ENCODE peak calls at places on chromosome 17, in seven cellular contexts. L is transverse colon; Q is CD4-positive, CD25-positive, alpha-beta regulatory T cell; M is CD8-positive, alpha-beta memory T cell; O is IMR-90; H is H1; A is fibroblast of lung. T is an unnamed sample. For H3K27me3, the result is how much of the 10 kb centered on the place peaks cover.

GRCh38 chr17:39757931-39758873 is 20.5 kb downstream of the GRB7 start:
- DNase-seq in L (peak), Q (no peak), M (no peak), O (no peak), H (no peak), A (peak), T (no peak)

GRCh38 chr17:48486557-48486956 is 44.3 kb downstream of the HOXB1 start:
- DNase-seq in L (no peak), Q (no peak), M (no peak), O (peak), H (no peak), A (peak), T (no peak)

GRCh38 chr17:12568358-12569251 is 97.1 kb upstream of the MYOCD start:
- DNase-seq in L (no peak), Q (no peak), M (no peak), O (no peak), H (no peak), A (no peak), T (no peak)

GRCh38 chr17:38703742-38704644 is 1.1 kb upstream of the MLLT6 start:
- DNase-seq in L (peak), Q (peak), M (peak), O (no peak), H (peak), A (no peak), T (peak)

GRCh38 chr17:37301288-37301687 is 74.5 kb upstream of the C17orf78 start:
- DNase-seq in L (no peak), Q (no peak), M (no peak), O (peak), H (peak), A (peak), T (no peak)

GRCh38 chr17:37062036-37062435 is 113.3 kb downstream of the AATF start:
- DNase-seq in L (no peak), Q (no peak), M (no peak), O (no peak), H (no peak), A (no peak), T (no peak)

GRCh38 chr17:5592382-5592781 is 8.1 kb upstream of the NLRP1 start:
- DNase-seq in L (no peak), Q (no peak), M (peak), O (peak), H (no peak), A (peak), T (no peak)

GRCh38 chr17:29138184-29138955 is 41.8 kb downstream of the MYO18A start:
- DNase-seq in L (no peak), Q (no peak), M (no peak), O (peak), H (no peak), A (peak), T (no peak)

GRCh38 chr17:5446786-5447185 is 7.8 kb upstream of the C1QBP start:
- DNase-seq in L (no peak), Q (no peak), M (no peak), O (no peak), H (no peak), A (no peak), T (no peak)

GRCh38 chr17:10857976-10858375 is 20.1 kb upstream of the PIRT start:
- DNase-seq in L (no peak), Q (no peak), M (no peak), O (no peak), H (no peak), A (no peak), T (no peak)

GRCh38 chr17:62657664-62658063 is 30.2 kb downstream of the MRC2 start:
- DNase-seq in L (no peak), Q (no peak), M (no peak), O (no peak), H (no peak), A (no peak), T (no peak)

GRCh38 chr17:5237541-5238016 is 2.9 kb upstream of the SCIMP start:
- DNase-seq in L (peak), Q (no peak), M (no peak), O (peak), H (peak), A (peak), T (peak)

GRCh38 chr17:33527290-33527689 is 234.2 kb upstream of the ASIC2 start:
- DNase-seq in L (no peak), Q (no peak), M (no peak), O (no peak), H (no peak), A (no peak), T (no peak)

GRCh38 chr17:21376835-21377690 is 906 bp downstream of the KCNJ12 start:
- DNase-seq in L (no peak), Q (no peak), M (no peak), O (peak), H (peak), A (peak), T (no peak)

GRCh38 chr17:2335726-2336214 is 487 bp downstream of the TSR1 start:
- DNase-seq in L (peak), Q (no peak), M (no peak), O (no peak), H (no peak), A (peak), T (no peak)

GRCh38 chr17:64777413-64778101 is 115.5 kb upstream of the SMURF2 start:
- DNase-seq in L (peak), Q (no peak), M (no peak), O (no peak), H (no peak), A (no peak), T (no peak)

GRCh38 chr17:56034120-56034757 is 119.0 kb upstream of the ANKFN1 start:
- DNase-seq in L (no peak), Q (no peak), M (no peak), O (no peak), H (no peak), A (no peak), T (no peak)

GRCh38 chr17:61255609-61256008 is 144.0 kb upstream of the TBX2 start:
- DNase-seq in L (no peak), Q (no peak), M (no peak), O (no peak), H (no peak), A (no peak), T (no peak)

GRCh38 chr17:8995711-8996110 is 25.6 kb upstream of the NTN1 start:
- DNase-seq in L (no peak), Q (no peak), M (no peak), O (no peak), H (no peak), A (no peak), T (no peak)

GRCh38 chr17:45364531-45365390 is 47.9 kb upstream of the MAP3K14 start:
- DNase-seq in L (no peak), Q (no peak), M (no peak), O (peak), H (peak), A (no peak), T (peak)

GRCh38 chr17:16052486-16052885 is 52.9 kb downstream of the TTC19 start:
- DNase-seq in L (no peak), Q (no peak), M (no peak), O (peak), H (no peak), A (peak), T (no peak)

DNA sequence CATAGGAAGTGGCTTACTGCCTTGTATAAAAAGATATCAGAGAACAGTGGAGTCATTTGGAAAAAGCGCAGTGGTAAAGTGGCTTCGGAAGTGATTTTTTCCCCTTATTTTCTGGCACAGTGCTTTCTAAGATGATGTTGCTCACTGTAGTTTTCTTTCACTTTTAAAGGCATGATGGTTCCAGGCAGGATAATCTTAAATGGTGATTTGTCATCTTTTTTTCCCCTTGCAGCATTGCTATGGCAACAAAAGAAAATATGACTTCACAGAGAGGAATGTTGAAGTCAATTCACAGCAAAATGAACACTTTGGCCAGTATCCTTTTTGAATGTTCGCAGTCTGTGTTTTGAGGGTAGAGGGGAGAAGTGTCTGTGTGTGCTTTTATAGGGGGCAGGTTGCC is 42.5 kb downstream of the GOSR1 start:
- DNase-seq in L (no peak), Q (no peak), M (no peak), O (peak), H (no peak), A (peak), T (no peak)
- H3K4me3 ChIP-seq in L (no peak), Q (no peak), M (no peak), O (no peak), H (no peak), A (peak), T (no peak)

GRCh38 chr17:72598705-72599104 is 477.9 kb downstream of the SOX9 start:
- DNase-seq in L (no peak), Q (no peak), M (no peak), O (no peak), H (no peak), A (no peak), T (no peak)
- H3K27ac ChIP-seq in L (no peak), Q (no peak), M (no peak), O (no peak), H (no peak), A (no peak), T (no peak)

GRCh38 chr17:18138065-18138749 is 29.7 kb downstream of the MYO15A start:
- DNase-seq in L (no peak), Q (no peak), M (no peak), O (no peak), H (no peak), A (no peak), T (no peak)
- H3K27me3 ChIP-seq in L (under half), Q (under half), M (under half), O (under half), H (under half), A (under half), T (under half)

DNA sequence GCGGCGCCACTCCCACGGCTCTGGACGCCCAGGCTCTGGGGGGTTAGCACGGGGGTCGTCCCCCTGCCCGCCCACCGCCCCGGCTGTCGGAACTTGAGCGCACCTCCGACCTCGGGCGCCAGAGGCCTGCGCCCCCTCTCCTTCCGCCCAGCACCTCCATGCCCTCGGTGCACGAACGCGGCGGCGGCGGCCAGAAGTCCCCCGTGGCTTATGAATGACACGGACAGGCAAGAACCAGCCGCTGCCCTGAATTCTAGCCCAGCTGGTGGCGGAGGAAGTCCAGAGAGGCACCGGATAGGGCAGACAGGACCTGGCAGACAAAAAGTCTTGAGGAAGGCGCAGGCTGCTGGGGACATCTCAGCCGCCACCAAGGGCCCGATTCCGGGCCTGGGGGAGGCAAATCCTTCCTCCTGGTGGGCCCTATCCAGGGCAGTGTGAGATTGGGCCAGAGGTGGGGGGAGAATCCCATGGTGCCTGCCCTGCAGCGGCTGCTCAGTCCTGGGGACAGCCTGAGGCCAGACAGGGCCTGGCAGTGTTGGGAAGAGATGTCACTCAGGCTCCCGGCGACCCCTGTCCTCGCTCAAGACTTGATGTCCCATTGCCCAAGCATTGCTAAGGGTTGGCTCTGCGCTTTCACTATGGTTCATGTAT is 897 bp upstream of the CYGB start:
- DNase-seq in L (no peak), Q (no peak), M (no peak), O (no peak), H (no peak), A (no peak), T (no peak)
- H3K4me3 ChIP-seq in L (peak), Q (no peak), M (no peak), O (peak), H (peak), A (peak), T (peak)

GRCh38 chr17:3474212-3474611 is 1.6 kb upstream of the ASPA start:
- DNase-seq in L (no peak), Q (no peak), M (no peak), O (no peak), H (no peak), A (no peak), T (no peak)
- H3K27ac ChIP-seq in L (peak), Q (no peak), M (no peak), O (no peak), H (no peak), A (no peak), T (no peak)

DNA sequence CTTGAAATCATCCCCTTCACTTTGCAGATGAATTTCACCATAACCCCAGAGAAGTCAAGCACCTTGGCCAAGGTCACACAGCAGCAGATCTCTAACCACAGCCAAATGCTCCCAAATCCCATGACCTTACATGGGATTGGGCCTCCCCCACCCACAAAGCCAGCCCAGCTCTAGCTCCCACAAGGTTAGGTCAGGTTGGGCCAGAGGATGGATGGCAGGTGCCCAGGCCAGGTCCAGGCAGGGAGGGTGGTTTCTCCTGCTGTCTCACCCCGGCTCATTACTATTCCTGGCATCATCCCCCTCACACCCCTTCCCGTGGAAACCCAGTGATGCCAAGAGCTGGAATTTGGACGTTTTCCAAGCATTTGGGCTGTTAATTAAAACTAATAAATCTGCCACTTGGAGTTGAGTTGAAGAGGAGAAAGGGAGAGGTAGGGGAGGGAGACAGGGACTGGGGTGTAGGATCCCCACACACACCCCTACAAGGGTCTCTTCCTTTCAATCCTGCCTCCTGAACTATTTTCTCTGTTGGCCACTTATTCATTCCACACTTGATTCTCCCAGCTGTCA is 181.6 kb downstream of the TMEM132E start:
- DNase-seq in L (no peak), Q (no peak), M (no peak), O (no peak), H (no peak), A (no peak), T (no peak)
- H3K27me3 ChIP-seq in L (under half), Q (under half), M (under half), O (under half), H (under half), A (under half), T (under half)

DNA sequence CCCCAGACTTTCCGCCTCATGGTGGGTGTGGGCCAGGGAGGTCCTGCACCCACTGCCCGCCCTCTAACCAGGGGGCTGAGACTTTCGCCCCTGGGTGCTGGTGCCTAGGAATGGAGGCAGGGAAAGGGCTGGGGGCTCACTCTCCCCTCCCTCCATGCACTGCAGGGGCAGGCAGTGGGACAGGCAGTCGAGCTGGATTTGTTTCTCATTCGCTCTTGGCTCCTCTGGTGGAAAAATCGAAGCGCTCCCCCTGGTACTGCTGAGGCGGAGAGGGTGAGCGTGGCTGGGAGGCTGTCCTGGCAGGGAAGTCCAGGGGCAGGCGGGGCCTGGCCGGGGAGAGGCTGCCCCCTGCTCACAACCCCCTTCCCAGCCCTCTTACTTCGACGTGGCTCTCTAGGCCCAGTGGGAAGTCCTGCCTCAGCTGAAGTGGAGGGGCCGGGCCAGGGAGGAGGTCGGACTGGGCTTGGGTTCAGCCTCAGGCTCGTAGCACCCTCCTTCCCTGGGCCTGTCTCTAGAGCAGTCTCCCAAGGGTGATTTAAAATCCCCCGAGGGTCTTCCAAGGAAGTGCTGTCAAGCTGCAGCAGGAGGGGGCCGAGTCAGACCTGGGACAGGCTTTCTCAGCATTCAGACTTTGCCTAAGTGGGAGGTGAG is 16.6 kb upstream of the TMEM92 start:
- DNase-seq in L (no peak), Q (no peak), M (no peak), O (no peak), H (no peak), A (no peak), T (no peak)
- H3K4me3 ChIP-seq in L (no peak), Q (no peak), M (no peak), O (no peak), H (no peak), A (no peak), T (no peak)

GRCh38 chr17:78717431-78717980 is 64.6 kb downstream of the CYTH1 start:
- DNase-seq in L (peak), Q (no peak), M (no peak), O (peak), H (peak), A (peak), T (no peak)
- H3K27ac ChIP-seq in L (peak), Q (peak), M (no peak), O (no peak), H (no peak), A (no peak), T (no peak)

GRCh38 chr17:41064301-41064700 is 1.4 kb downstream of the KRTAP2-4 start:
- DNase-seq in L (no peak), Q (no peak), M (no peak), O (no peak), H (no peak), A (no peak), T (no peak)
- H3K27me3 ChIP-seq in L (under half), Q (under half), M (under half), O (under half), H (under half), A (under half), T (under half)

GRCh38 chr17:83109386-83109785 is 30.0 kb downstream of the METRNL start:
- DNase-seq in L (no peak), Q (no peak), M (no peak), O (no peak), H (no peak), A (no peak), T (no peak)

GRCh38 chr17:83111516-83112282 is 32.3 kb downstream of the METRNL start:
- DNase-seq in L (no peak), Q (no peak), M (no peak), O (no peak), H (no peak), A (no peak), T (no peak)

GRCh38 chr17:83109793-83110645 is 30.6 kb downstream of the METRNL start:
- DNase-seq in L (peak), Q (no peak), M (no peak), O (peak), H (no peak), A (peak), T (no peak)

GRCh38 chr17:83108709-83109108 is 29.3 kb downstream of the METRNL start:
- DNase-seq in L (no peak), Q (no peak), M (no peak), O (no peak), H (no peak), A (no peak), T (no peak)

DNA sequence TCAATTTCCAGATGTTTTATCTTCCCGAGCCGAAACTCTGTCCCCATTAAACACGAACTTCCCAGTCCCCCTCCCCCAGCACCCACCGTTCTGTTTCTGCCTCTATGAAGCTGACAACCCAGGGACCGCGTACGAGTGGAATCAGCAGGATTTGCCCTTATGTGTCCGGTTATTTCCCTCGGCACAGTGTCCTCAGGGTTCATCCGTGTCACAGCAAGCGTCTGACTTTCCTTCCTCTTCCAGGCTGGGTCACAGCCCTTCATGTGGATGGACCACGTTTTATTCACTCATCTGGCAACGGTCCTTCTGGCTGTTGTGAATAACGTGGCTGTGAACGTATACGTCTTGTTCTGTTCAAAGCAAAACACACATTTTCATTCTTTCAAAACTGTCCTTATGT is 31.3 kb downstream of the METRNL start:
- DNase-seq in L (no peak), Q (no peak), M (no peak), O (peak), H (no peak), A (no peak), T (no peak)
- H3K4me3 ChIP-seq in L (no peak), Q (no peak), M (no peak), O (no peak), H (no peak), A (peak), T (no peak)

T was measured in iPS DF 6.9.